ENCODE peak calls at places on chromosome 12, in nine cellular contexts. G is NCI-H82, N is head of caudate nucleus, D is retina, X is DMS79, U is mesendoderm, Z is mesothelial cell of epicardium, C is amniotic stem cell, L is astrocyte of the spinal cord. O is an unnamed sample.

GRCh38 chr12:70919597-70920035 is 922 bp downstream of the PTPRR start:
- DNase-seq in G (no peak), L (peak; percentile 2), D (peak; percentile 56), N (peak; percentile 51), U (peak; percentile 64), Z (no peak), X (no peak), C (no peak), O (peak; percentile 28)

GRCh38 chr12:49671051-49671765 is 36.0 kb downstream of the FMNL3 start:
- DNase-seq in X (no peak), Z (no peak), N (no peak), D (no peak), U (no peak), L (no peak), G (no peak), C (no peak), O (no peak)

GRCh38 chr12:65603428-65604351 is 220.6 kb upstream of the HMGA2 start:
- DNase-seq in C (peak; percentile 39), N (peak; percentile 8), G (peak; percentile 55), L (peak; percentile 95), U (peak; percentile 69), X (no peak), D (no peak), Z (no peak), O (peak; percentile 93)

GRCh38 chr12:87687362-87687761 is 341.8 kb downstream of the C12orf50 start:
- DNase-seq in Z (no peak), X (no peak), G (no peak), L (peak; percentile 37), D (no peak), N (no peak), U (peak; percentile 78), C (no peak), O (peak; percentile 91)

GRCh38 chr12:4664111-4664510 is 15.2 kb downstream of the NDUFA9 start:
- DNase-seq in U (peak; percentile 54), X (no peak), L (peak; percentile 79), Z (no peak), D (no peak), C (peak; percentile 50), G (no peak), N (no peak), O (peak; percentile 77)

GRCh38 chr12:27779416-27779815 is 617 bp upstream of the KLHL42 start:
- DNase-seq in U (peak; percentile 43), X (no peak), G (peak; percentile 54), C (no peak), N (peak; percentile 65), L (peak; percentile 32), Z (no peak), D (peak; percentile 89), O (peak; percentile 9)

GRCh38 chr12:6603095-6603567 is 4.0 kb downstream of the CHD4 start:
- DNase-seq in Z (no peak), L (peak; percentile 20), X (no peak), N (peak; percentile 40), U (peak; percentile 65), C (no peak), D (peak; percentile 62), G (peak; percentile 95), O (peak; percentile 55)

GRCh38 chr12:13573698-13574321 is 377.3 kb downstream of the EMP1 start:
- DNase-seq in L (peak; percentile 9), N (no peak), Z (no peak), G (no peak), C (no peak), D (no peak), X (no peak), U (peak; percentile 54), O (peak; percentile 51)

GRCh38 chr12:75978677-75979076 is 52.9 kb downstream of the PHLDA1 start:
- DNase-seq in D (no peak), X (no peak), G (no peak), L (no peak), U (no peak), Z (no peak), N (no peak), C (no peak), O (no peak)

GRCh38 chr12:117119592-117120198 is 20.5 kb upstream of the TESC start:
- DNase-seq in L (no peak), C (no peak), Z (no peak), U (peak; percentile 80), D (peak; percentile 50), G (peak; percentile 74), N (no peak), X (peak; percentile 27), O (no peak)

GRCh38 chr12:51163795-51164194 is 9.1 kb downstream of the TFCP2 start:
- DNase-seq in D (no peak), N (no peak), U (no peak), C (no peak), X (no peak), Z (no peak), L (no peak), G (no peak), O (no peak)

GRCh38 chr12:8226355-8226754 is 1.1 kb downstream of the FAM90A1 start:
- DNase-seq in N (no peak), X (no peak), U (no peak), C (no peak), Z (no peak), L (no peak), G (peak; percentile 27), D (no peak), O (no peak)

GRCh38 chr12:19572920-19573558 is 133.7 kb downstream of the AEBP2 start:
- DNase-seq in G (peak; percentile 83), U (peak; percentile 88), N (no peak), D (no peak), L (peak; percentile 61), C (no peak), X (no peak), Z (no peak), O (peak; percentile 82)

GRCh38 chr12:51181558-51181957 is 8.6 kb upstream of the TFCP2 start:
- DNase-seq in C (no peak), L (no peak), G (no peak), Z (no peak), N (no peak), X (no peak), U (no peak), D (no peak), O (no peak)

GRCh38 chr12:104182621-104183378 is 32.8 kb upstream of the TXNRD1 start:
- DNase-seq in L (no peak), C (no peak), X (no peak), N (no peak), Z (no peak), G (no peak), D (no peak), U (no peak), O (peak; percentile 65)

GRCh38 chr12:105378821-105379400 is 48.4 kb downstream of the C12orf75 start:
- DNase-seq in L (no peak), X (no peak), C (no peak), G (peak; percentile 21), N (no peak), U (peak; percentile 22), D (no peak), Z (no peak), O (peak; percentile 40)

GRCh38 chr12:25985296-25985992 is 27.0 kb downstream of the RASSF8 start:
- DNase-seq in L (no peak), X (no peak), N (no peak), D (no peak), G (peak; percentile 89), C (no peak), U (no peak), Z (no peak), O (no peak)

GRCh38 chr12:124326899-124327298 is 32.0 kb downstream of the RFLNA start:
- DNase-seq in U (no peak), Z (no peak), X (no peak), D (peak; percentile 54), L (no peak), G (peak; percentile 34), N (no peak), C (no peak), O (no peak)

GRCh38 chr12:104064842-104065441 is 611 bp downstream of the HCFC2 start:
- DNase-seq in L (peak; percentile 9), N (peak; percentile 18), Z (no peak), X (no peak), U (peak; percentile 8), G (peak; percentile 46), D (no peak), C (no peak), O (peak; percentile 15)

GRCh38 chr12:95790025-95790911 is at the start of gene NTN4:
- DNase-seq in C (no peak), X (peak; percentile 9), L (peak; percentile 41), Z (peak; percentile 28), G (peak; percentile 37), D (no peak), U (peak; percentile 49), N (peak; percentile 33), O (peak; percentile 33)

GRCh38 chr12:49644620-49644994 is 21.2 kb downstream of the PRPF40B start:
- DNase-seq in D (peak; percentile 83), L (peak; percentile 66), N (peak; percentile 89), G (peak; percentile 88), C (peak; percentile 59), U (peak; percentile 78), Z (peak; percentile 57), X (peak; percentile 37), O (peak; percentile 87)

O was measured in choroid plexus epithelial cell.